ENCODE peak calls at places on chromosomes 6 and 20, in five cellular contexts. One of them, this sample, is unnamed.

GRCh38 chr20:38104283-38104682 is 60.8 kb downstream of the TGM2 start:
- DNase-seq in activated CD8-positive, alpha-beta memory T cell treated with anti-CD3 and anti-CD28 coated beads for 48 hours: no peak
- DNase-seq in smooth muscle cell of the brain vasculature: no peak
- DNase-seq in AG09309: no peak
- DNase-seq in ELF-1: no peak
- DNase-seq in this sample: no peak

GRCh38 chr20:57469418-57470211 is 55.3 kb downstream of the CTCFL start:
- DNase-seq in activated CD8-positive, alpha-beta memory T cell treated with anti-CD3 and anti-CD28 coated beads for 48 hours: no peak
- DNase-seq in smooth muscle cell of the brain vasculature: no peak
- DNase-seq in AG09309: no peak
- DNase-seq in ELF-1: peak; percentile 94
- DNase-seq in this sample: no peak

GRCh38 chr6:134938896-134939295 is 11.0 kb downstream of the ALDH8A1 start:
- DNase-seq in activated CD8-positive, alpha-beta memory T cell treated with anti-CD3 and anti-CD28 coated beads for 48 hours: peak; percentile 16
- DNase-seq in smooth muscle cell of the brain vasculature: no peak
- DNase-seq in AG09309: no peak
- DNase-seq in ELF-1: no peak
- DNase-seq in this sample: no peak

GRCh38 chr6:81750201-81750600 is 2.3 kb downstream of the TENT5A start:
- DNase-seq in activated CD8-positive, alpha-beta memory T cell treated with anti-CD3 and anti-CD28 coated beads for 48 hours: no peak
- DNase-seq in smooth muscle cell of the brain vasculature: no peak
- DNase-seq in AG09309: no peak
- DNase-seq in ELF-1: no peak
- DNase-seq in this sample: no peak

GRCh38 chr20:21437816-21438215 is 40.5 kb upstream of the NKX2-4 start:
- DNase-seq in activated CD8-positive, alpha-beta memory T cell treated with anti-CD3 and anti-CD28 coated beads for 48 hours: no peak
- DNase-seq in smooth muscle cell of the brain vasculature: no peak
- DNase-seq in AG09309: no peak
- DNase-seq in ELF-1: no peak
- DNase-seq in this sample: no peak

GRCh38 chr6:148240463-148240845 is 102.2 kb upstream of the SASH1 start:
- DNase-seq in activated CD8-positive, alpha-beta memory T cell treated with anti-CD3 and anti-CD28 coated beads for 48 hours: no peak
- DNase-seq in smooth muscle cell of the brain vasculature: no peak
- DNase-seq in AG09309: peak; percentile 39
- DNase-seq in ELF-1: no peak
- DNase-seq in this sample: no peak

GRCh38 chr6:132209351-132209750 is 191.9 kb downstream of the MOXD1 start:
- DNase-seq in activated CD8-positive, alpha-beta memory T cell treated with anti-CD3 and anti-CD28 coated beads for 48 hours: no peak
- DNase-seq in smooth muscle cell of the brain vasculature: no peak
- DNase-seq in AG09309: no peak
- DNase-seq in ELF-1: peak; percentile 49
- DNase-seq in this sample: no peak

GRCh38 chr20:22921595-22922421 is 113.3 kb upstream of the SSTR4 start:
- DNase-seq in activated CD8-positive, alpha-beta memory T cell treated with anti-CD3 and anti-CD28 coated beads for 48 hours: no peak
- DNase-seq in smooth muscle cell of the brain vasculature: peak; percentile 12
- DNase-seq in AG09309: peak; percentile 65
- DNase-seq in ELF-1: no peak
- DNase-seq in this sample: peak; percentile 40

GRCh38 chr20:50425076-50425475 is 85.1 kb upstream of the PTPN1 start:
- DNase-seq in activated CD8-positive, alpha-beta memory T cell treated with anti-CD3 and anti-CD28 coated beads for 48 hours: no peak
- DNase-seq in smooth muscle cell of the brain vasculature: no peak
- DNase-seq in AG09309: no peak
- DNase-seq in ELF-1: no peak
- DNase-seq in this sample: peak; percentile 76

GRCh38 chr6:2132416-2132815 is 113.0 kb downstream of the GMDS start:
- DNase-seq in activated CD8-positive, alpha-beta memory T cell treated with anti-CD3 and anti-CD28 coated beads for 48 hours: no peak
- DNase-seq in smooth muscle cell of the brain vasculature: no peak
- DNase-seq in AG09309: no peak
- DNase-seq in ELF-1: no peak
- DNase-seq in this sample: no peak